ENCODE peak calls at places on chromosomes 11 and 22, in four cellular contexts. One of them, this sample, is unnamed.
A peak's percentile ranks its signal among the peaks of the same experiment; 100 is the strongest.

GRCh38 chr11:121946514-121946913 is 169.5 kb downstream of the BLID start:
- DNase-seq in GM12878: no peak
- DNase-seq in K562: no peak
- DNase-seq in HepG2: no peak
- DNase-seq in this sample: no peak

GRCh38 chr11:64500176-64501013 is 90.6 kb upstream of the SLC22A12 start:
- DNase-seq in GM12878: no peak
- DNase-seq in K562: peak; percentile 79
- DNase-seq in HepG2: no peak
- DNase-seq in this sample: no peak

GRCh38 chr22:42743501-42743991 is 22.9 kb upstream of the A4GALT start:
- DNase-seq in GM12878: no peak
- DNase-seq in K562: no peak
- DNase-seq in HepG2: peak; percentile 83
- DNase-seq in this sample: no peak

GRCh38 chr11:60018058-60018457 is 1.1 kb downstream of the OOSP4B start:
- DNase-seq in GM12878: no peak
- DNase-seq in K562: no peak
- DNase-seq in HepG2: no peak
- DNase-seq in this sample: no peak

GRCh38 chr11:66172146-66172545 is 96.3 kb upstream of the RAB1B start:
- DNase-seq in GM12878: no peak
- DNase-seq in K562: no peak
- DNase-seq in HepG2: no peak
- DNase-seq in this sample: no peak

GRCh38 chr11:82004537-82005213 is 729.0 kb downstream of the FAM181B start:
- DNase-seq in GM12878: no peak
- DNase-seq in K562: no peak
- DNase-seq in HepG2: no peak
- DNase-seq in this sample: no peak

GRCh38 chr22:36377022-36377631 is 10.6 kb downstream of the MYH9 start:
- DNase-seq in GM12878: no peak
- DNase-seq in K562: no peak
- DNase-seq in HepG2: no peak
- DNase-seq in this sample: no peak

GRCh38 chr22:41197046-41197807 is 7.9 kb upstream of the L3MBTL2 start:
- DNase-seq in GM12878: no peak
- DNase-seq in K562: peak; percentile 89
- DNase-seq in HepG2: peak; percentile 56
- DNase-seq in this sample: peak; percentile 92

GRCh38 chr11:122696662-122697061 is 41.1 kb downstream of the UBASH3B start:
- DNase-seq in GM12878: no peak
- DNase-seq in K562: peak; percentile 10
- DNase-seq in HepG2: no peak
- DNase-seq in this sample: no peak

GRCh38 chr11:46006418-46007070 is 84.1 kb downstream of the LARGE2 start:
- DNase-seq in GM12878: peak; percentile 37
- DNase-seq in K562: peak; percentile 68
- DNase-seq in HepG2: peak; percentile 71
- DNase-seq in this sample: peak; percentile 65

GRCh38 chr11:45102361-45102809 is 44.1 kb upstream of the PRDM11 start:
- DNase-seq in GM12878: no peak
- DNase-seq in K562: no peak
- DNase-seq in HepG2: no peak
- DNase-seq in this sample: no peak

GRCh38 chr11:57597971-57598830 is 716 bp downstream of the SERPING1 start:
- DNase-seq in GM12878: no peak
- DNase-seq in K562: peak; percentile 34
- DNase-seq in HepG2: peak; percentile 15
- DNase-seq in this sample: peak; percentile 90

GRCh38 chr22:31490496-31490925 is 869 bp upstream of the EIF4ENIF1 start:
- DNase-seq in GM12878: peak; percentile 97
- DNase-seq in K562: peak; percentile 56
- DNase-seq in HepG2: peak; percentile 77
- DNase-seq in this sample: peak; percentile 58

GRCh38 chr11:118791015-118791960 is at the start of gene DDX6:
- DNase-seq in GM12878: peak; percentile 19
- DNase-seq in K562: peak; percentile 91
- DNase-seq in HepG2: peak; percentile 67
- DNase-seq in this sample: peak; percentile 94

GRCh38 chr11:73652046-73652730 is 5.8 kb downstream of the PLEKHB1 start:
- DNase-seq in GM12878: no peak
- DNase-seq in K562: no peak
- DNase-seq in HepG2: peak; percentile 97
- DNase-seq in this sample: no peak

GRCh38 chr11:47946682-47947575 is 33.4 kb upstream of the PTPRJ start:
- DNase-seq in GM12878: no peak
- DNase-seq in K562: peak; percentile 88
- DNase-seq in HepG2: no peak
- DNase-seq in this sample: no peak

GRCh38 chr11:133957926-133958325 is 1.2 kb upstream of the IGSF9B start:
- DNase-seq in GM12878: no peak
- DNase-seq in K562: no peak
- DNase-seq in HepG2: no peak
- DNase-seq in this sample: no peak

GRCh38 chr11:1817511-1817910 is 17.3 kb upstream of the SYT8 start:
- DNase-seq in GM12878: no peak
- DNase-seq in K562: no peak
- DNase-seq in HepG2: no peak
- DNase-seq in this sample: no peak

GRCh38 chr11:111483431-111483830 is 28.8 kb downstream of the BTG4 start:
- DNase-seq in GM12878: no peak
- DNase-seq in K562: no peak
- DNase-seq in HepG2: no peak
- DNase-seq in this sample: no peak

GRCh38 chr11:111320728-111321568 is 22.6 kb downstream of the POU2AF3 start:
- DNase-seq in GM12878: no peak
- DNase-seq in K562: no peak
- DNase-seq in HepG2: peak; percentile 83
- DNase-seq in this sample: no peak

GRCh38 chr11:122816701-122817100 is 21.6 kb upstream of the CRTAM start:
- DNase-seq in GM12878: no peak
- DNase-seq in K562: no peak
- DNase-seq in HepG2: no peak
- DNase-seq in this sample: no peak

GRCh38 chr22:42528591-42529307 is 9.2 kb upstream of the RRP7A start:
- DNase-seq in GM12878: no peak
- DNase-seq in K562: no peak
- DNase-seq in HepG2: no peak
- DNase-seq in this sample: peak; percentile 70

GRCh38 chr11:125342281-125342980 is 153.6 kb downstream of the FEZ1 start:
- DNase-seq in GM12878: no peak
- DNase-seq in K562: no peak
- DNase-seq in HepG2: no peak
- DNase-seq in this sample: no peak

GRCh38 chr11:64876226-64876750 is 2.1 kb downstream of the EHD1 start:
- DNase-seq in GM12878: no peak
- DNase-seq in K562: no peak
- DNase-seq in HepG2: no peak
- DNase-seq in this sample: no peak

GRCh38 chr11:117827521-117828511 is 3.3 kb upstream of the FXYD2 start:
- DNase-seq in GM12878: no peak
- DNase-seq in K562: no peak
- DNase-seq in HepG2: no peak
- DNase-seq in this sample: no peak

DNA sequence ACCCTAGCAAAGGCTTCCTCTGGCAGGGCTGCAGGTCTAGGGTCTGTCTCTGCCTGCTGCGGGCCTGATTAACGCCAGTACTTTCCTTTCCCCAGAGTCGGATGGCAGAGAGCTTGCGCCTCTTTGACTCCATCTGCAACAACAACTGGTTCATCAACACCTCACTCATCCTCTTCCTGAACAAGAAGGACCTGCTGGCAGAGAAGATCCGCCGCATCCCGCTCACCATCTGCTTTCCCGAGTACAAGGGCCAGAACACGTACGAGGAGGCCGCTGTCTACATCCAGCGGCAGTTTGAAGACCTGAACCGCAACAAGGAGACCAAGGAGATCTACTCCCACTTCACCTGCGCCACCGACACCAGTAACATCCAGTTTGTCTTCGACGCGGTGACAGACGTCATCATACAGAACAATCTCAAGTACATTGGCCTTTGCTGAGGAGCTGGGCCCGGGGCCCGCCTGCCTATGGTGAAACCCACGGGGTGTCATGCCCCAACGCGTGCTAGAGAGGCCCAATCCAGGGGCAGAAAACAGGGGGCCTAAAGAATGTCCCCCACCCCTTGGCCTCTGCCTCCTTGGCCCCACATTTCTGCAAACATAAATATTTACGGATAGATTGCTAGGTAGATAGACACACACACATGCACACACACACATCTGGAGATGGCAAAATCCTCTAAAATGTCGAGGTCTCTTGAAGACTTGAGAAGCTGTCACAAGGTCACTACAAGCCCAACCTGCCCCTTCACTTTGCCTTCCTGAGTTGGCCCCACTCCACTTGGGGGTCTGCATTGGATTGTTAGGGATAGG is 18.6 kb downstream of the RSPH14 start:
- DNase-seq in GM12878: no peak
- DNase-seq in K562: peak; percentile 61
- DNase-seq in HepG2: no peak
- DNase-seq in this sample: no peak
- TF ChIP-seq RFX5 in GM12878: no peak
- TF ChIP-seq RFX5 in K562: no peak
- TF ChIP-seq RFX5 in HepG2: no peak
- TF ChIP-seq RFX5 in this sample: no peak

DNA sequence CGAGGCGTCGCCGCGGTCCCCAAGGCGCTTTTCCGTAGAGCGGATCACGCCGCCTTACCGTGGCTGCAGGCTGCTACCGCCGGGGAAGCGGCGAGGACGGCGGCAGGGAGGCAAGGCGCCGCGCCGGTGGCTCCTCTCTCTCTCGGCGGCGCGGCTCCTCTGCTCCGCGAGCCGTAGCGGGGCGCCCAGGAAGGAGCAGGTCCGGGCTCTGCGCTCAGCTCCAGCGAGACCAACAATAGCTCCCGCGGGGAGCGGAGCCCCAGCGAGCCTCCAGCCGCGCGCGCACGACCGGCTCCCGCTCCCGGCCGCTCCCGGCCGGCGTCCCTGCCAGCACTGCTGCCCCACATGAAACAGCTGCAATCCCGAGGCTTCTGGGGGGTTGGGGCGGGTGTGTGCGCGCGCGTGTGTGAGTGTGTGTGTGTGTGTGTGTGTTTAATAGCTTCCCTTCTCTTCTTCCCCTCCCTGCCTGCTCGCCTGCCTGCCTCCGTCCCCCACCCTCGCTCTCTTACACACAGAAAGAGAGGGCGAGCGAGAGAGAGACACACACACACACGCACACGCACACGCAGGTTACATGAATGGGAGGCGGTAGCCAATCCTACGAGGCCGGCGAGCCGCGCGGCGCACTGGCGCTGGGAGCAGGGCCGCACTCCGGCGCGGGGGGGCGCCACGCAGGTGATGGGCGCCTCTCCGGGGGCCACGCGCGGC is at the start of gene TENM4:
- DNase-seq in GM12878: no peak
- DNase-seq in K562: no peak
- DNase-seq in HepG2: no peak
- DNase-seq in this sample: peak; percentile 86
- TF ChIP-seq EP300 in GM12878: no peak
- TF ChIP-seq EP300 in K562: no peak
- TF ChIP-seq EP300 in HepG2: no peak
- TF ChIP-seq EP300 in this sample: no peak

GRCh38 chr22:22691055-22691454 is 46.6 kb downstream of the GGTLC2 start:
- DNase-seq in GM12878: no peak
- DNase-seq in K562: no peak
- DNase-seq in HepG2: no peak
- DNase-seq in this sample: no peak

GRCh38 chr22:22692707-22693530 is 48.5 kb downstream of the GGTLC2 start:
- DNase-seq in GM12878: no peak
- DNase-seq in K562: peak; percentile 98
- DNase-seq in HepG2: peak; percentile 45
- DNase-seq in this sample: peak; percentile 54

GRCh38 chr22:22694106-22694505 is 49.7 kb downstream of the GGTLC2 start:
- DNase-seq in GM12878: no peak
- DNase-seq in K562: no peak
- DNase-seq in HepG2: no peak
- DNase-seq in this sample: no peak

GRCh38 chr22:22693531-22693884 is 49.1 kb downstream of the GGTLC2 start:
- DNase-seq in GM12878: no peak
- DNase-seq in K562: no peak
- DNase-seq in HepG2: no peak
- DNase-seq in this sample: no peak

DNA sequence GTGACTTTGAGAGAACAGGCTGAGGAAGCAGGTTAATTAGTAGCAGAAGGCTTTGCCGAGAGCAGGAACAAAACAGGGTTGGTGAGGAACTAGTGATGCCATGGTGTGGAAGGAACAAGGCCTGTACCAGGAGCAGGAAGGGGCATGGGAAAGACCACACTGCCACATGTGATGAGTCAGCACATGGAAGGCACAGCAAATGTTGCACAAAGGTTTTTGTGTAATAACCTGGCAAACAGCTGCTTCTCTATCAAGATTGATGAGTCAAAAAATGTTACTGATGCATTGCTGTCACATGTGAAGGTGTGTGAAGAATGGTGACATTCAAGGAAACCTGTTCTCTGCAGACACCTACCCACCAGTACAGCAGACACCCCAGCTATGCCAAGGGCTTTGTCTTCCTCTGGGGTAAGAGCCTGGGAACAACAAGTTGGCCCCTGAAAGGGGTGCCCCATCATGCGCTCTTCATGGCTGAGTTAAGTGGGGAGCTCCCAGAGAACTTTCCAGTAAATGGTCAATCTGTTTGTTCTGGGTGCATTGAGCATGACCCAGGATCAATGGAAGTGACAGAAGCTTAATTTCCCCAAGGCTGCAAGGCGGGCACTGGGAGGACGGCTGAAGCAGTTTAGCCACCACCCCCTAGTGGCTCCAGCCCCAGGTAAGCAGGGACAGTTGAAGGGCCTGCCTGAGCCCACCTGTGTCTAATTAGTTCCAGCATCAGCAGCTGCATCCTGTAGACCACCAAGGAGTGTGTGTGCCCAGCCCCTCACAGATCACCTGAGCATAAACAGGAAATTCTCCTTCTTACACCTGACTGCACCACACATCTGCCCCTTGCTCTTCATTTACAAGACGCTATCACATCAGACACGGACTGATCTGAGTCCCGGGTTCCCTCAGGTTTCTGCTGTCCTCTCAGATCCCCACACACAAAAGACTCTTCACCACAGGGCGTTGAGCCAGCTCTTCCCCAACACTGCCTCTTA is 47.6 kb downstream of the GGTLC2 start:
- DNase-seq in GM12878: no peak
- DNase-seq in K562: no peak
- DNase-seq in HepG2: no peak
- DNase-seq in this sample: no peak
- TF ChIP-seq NFIC in GM12878: no peak
- TF ChIP-seq NFIC in K562: no peak
- TF ChIP-seq NFIC in HepG2: no peak
- TF ChIP-seq NFIC in this sample: no peak

DNA sequence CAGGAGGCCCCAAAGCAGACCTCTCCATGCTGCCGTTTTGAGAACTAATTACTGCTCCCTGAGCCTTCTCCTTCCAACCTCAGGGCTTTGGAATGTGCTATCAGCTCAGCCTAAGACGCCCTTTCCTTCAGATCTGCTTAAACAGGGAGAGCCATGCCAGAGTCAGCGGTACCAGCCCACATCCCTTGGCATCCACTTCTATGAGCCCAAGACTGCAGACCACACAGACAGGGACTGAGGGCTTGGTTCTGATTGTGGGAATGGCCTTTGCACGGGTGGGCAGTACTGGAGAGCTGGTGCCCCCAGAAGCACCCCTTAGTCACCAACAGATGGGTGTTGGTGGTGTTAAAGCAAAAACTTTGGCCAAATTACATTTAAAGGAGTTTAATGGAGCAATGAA is 146.5 kb downstream of the TTC17 start:
- DNase-seq in GM12878: no peak
- DNase-seq in K562: no peak
- DNase-seq in HepG2: no peak
- DNase-seq in this sample: no peak
- TF ChIP-seq RFX5 in GM12878: no peak
- TF ChIP-seq RFX5 in K562: no peak
- TF ChIP-seq RFX5 in HepG2: no peak
- TF ChIP-seq RFX5 in this sample: no peak

This sample was measured in SK-N-SH.